ENCODE peak calls at places on chromosomes 11 and 22, in six cellular contexts. One of them, this sample, is unnamed.

GRCh38 chr11:96238563-96239166 is 104.3 kb downstream of the MAML2 start:
- DNase-seq in endothelial cell: no peak
- DNase-seq in non-pigmented ciliary epithelial cell: no peak
- DNase-seq in head of caudate nucleus: no peak
- DNase-seq in Daoy: no peak
- DNase-seq in epithelial cell of esophagus: peak
- DNase-seq in this sample: no peak

GRCh38 chr11:69027704-69028372 is 14.8 kb upstream of the MRGPRF start:
- DNase-seq in endothelial cell: no peak
- DNase-seq in non-pigmented ciliary epithelial cell: no peak
- DNase-seq in head of caudate nucleus: no peak
- DNase-seq in Daoy: no peak
- DNase-seq in epithelial cell of esophagus: peak
- DNase-seq in this sample: no peak

GRCh38 chr22:41132555-41132954 is 40.2 kb downstream of the EP300 start:
- DNase-seq in endothelial cell: no peak
- DNase-seq in non-pigmented ciliary epithelial cell: no peak
- DNase-seq in head of caudate nucleus: no peak
- DNase-seq in Daoy: no peak
- DNase-seq in epithelial cell of esophagus: no peak
- DNase-seq in this sample: no peak

GRCh38 chr22:49373801-49374226 is 453.9 kb downstream of the BRD1 start:
- DNase-seq in endothelial cell: peak
- DNase-seq in non-pigmented ciliary epithelial cell: no peak
- DNase-seq in head of caudate nucleus: no peak
- DNase-seq in Daoy: no peak
- DNase-seq in epithelial cell of esophagus: no peak
- DNase-seq in this sample: no peak

GRCh38 chr11:85423331-85423730 is 203.8 kb downstream of the DLG2 start:
- DNase-seq in endothelial cell: no peak
- DNase-seq in non-pigmented ciliary epithelial cell: no peak
- DNase-seq in head of caudate nucleus: no peak
- DNase-seq in Daoy: no peak
- DNase-seq in epithelial cell of esophagus: no peak
- DNase-seq in this sample: no peak

GRCh38 chr22:25745341-25746011 is 3.5 kb downstream of the MYO18B start:
- DNase-seq in endothelial cell: no peak
- DNase-seq in non-pigmented ciliary epithelial cell: peak
- DNase-seq in head of caudate nucleus: no peak
- DNase-seq in Daoy: no peak
- DNase-seq in epithelial cell of esophagus: peak
- DNase-seq in this sample: no peak

GRCh38 chr22:40449676-40450035 is 79.3 kb downstream of the SGSM3 start:
- DNase-seq in endothelial cell: no peak
- DNase-seq in non-pigmented ciliary epithelial cell: no peak
- DNase-seq in head of caudate nucleus: no peak
- DNase-seq in Daoy: no peak
- DNase-seq in epithelial cell of esophagus: peak
- DNase-seq in this sample: peak

GRCh38 chr11:9158898-9159391 is 67.5 kb upstream of the SCUBE2 start:
- DNase-seq in endothelial cell: no peak
- DNase-seq in non-pigmented ciliary epithelial cell: no peak
- DNase-seq in head of caudate nucleus: no peak
- DNase-seq in Daoy: no peak
- DNase-seq in epithelial cell of esophagus: peak
- DNase-seq in this sample: peak

GRCh38 chr11:65953471-65953870 is 8.1 kb upstream of the SART1 start:
- DNase-seq in endothelial cell: no peak
- DNase-seq in non-pigmented ciliary epithelial cell: no peak
- DNase-seq in head of caudate nucleus: no peak
- DNase-seq in Daoy: no peak
- DNase-seq in epithelial cell of esophagus: no peak
- DNase-seq in this sample: no peak

GRCh38 chr22:33330534-33330933 is 272.4 kb upstream of the SYN3 start:
- DNase-seq in endothelial cell: no peak
- DNase-seq in non-pigmented ciliary epithelial cell: no peak
- DNase-seq in head of caudate nucleus: no peak
- DNase-seq in Daoy: no peak
- DNase-seq in epithelial cell of esophagus: no peak
- DNase-seq in this sample: no peak

This sample was measured in RWPE1.